ENCODE peak calls at places on chromosomes 13 and 19, in seven cellular contexts. One of them, this sample, is unnamed.

GRCh38 chr13:83563499-83563898 is 318.8 kb downstream of the SLITRK1 start:
- DNase-seq in activated T-cell treated with anti-CD3 and anti-CD28 coated beads for 1 hour: no peak
- DNase-seq in COLO829: no peak
- DNase-seq in lower lobe of right lung: no peak
- DNase-seq in T-helper 2 cell: no peak
- DNase-seq in stimulated activated CD8-positive, alpha-beta memory T cell treated with anti-CD3 and anti-CD28 coated beads, Interleukin-7, amount 100 ng/mL, for 48 hours: no peak
- DNase-seq in CD8-positive, alpha-beta memory T cell: no peak
- DNase-seq in this sample: peak

GRCh38 chr13:21061077-21061945 is at the start of gene LATS2:
- DNase-seq in activated T-cell treated with anti-CD3 and anti-CD28 coated beads for 1 hour: peak
- DNase-seq in T-helper 2 cell: no peak
- DNase-seq in lower lobe of right lung: peak
- DNase-seq in CD8-positive, alpha-beta memory T cell: peak
- DNase-seq in stimulated activated CD8-positive, alpha-beta memory T cell treated with anti-CD3 and anti-CD28 coated beads, Interleukin-7, amount 100 ng/mL, for 48 hours: peak
- DNase-seq in COLO829: peak
- DNase-seq in this sample: peak

GRCh38 chr13:87344176-87344575 is 327.0 kb upstream of the SLITRK5 start:
- DNase-seq in stimulated activated CD8-positive, alpha-beta memory T cell treated with anti-CD3 and anti-CD28 coated beads, Interleukin-7, amount 100 ng/mL, for 48 hours: no peak
- DNase-seq in lower lobe of right lung: no peak
- DNase-seq in activated T-cell treated with anti-CD3 and anti-CD28 coated beads for 1 hour: no peak
- DNase-seq in CD8-positive, alpha-beta memory T cell: no peak
- DNase-seq in T-helper 2 cell: no peak
- DNase-seq in COLO829: no peak
- DNase-seq in this sample: no peak

GRCh38 chr19:3389876-3390361 is 23.5 kb downstream of the NFIC start:
- DNase-seq in T-helper 2 cell: no peak
- DNase-seq in COLO829: no peak
- DNase-seq in CD8-positive, alpha-beta memory T cell: no peak
- DNase-seq in lower lobe of right lung: no peak
- DNase-seq in stimulated activated CD8-positive, alpha-beta memory T cell treated with anti-CD3 and anti-CD28 coated beads, Interleukin-7, amount 100 ng/mL, for 48 hours: no peak
- DNase-seq in activated T-cell treated with anti-CD3 and anti-CD28 coated beads for 1 hour: no peak
- DNase-seq in this sample: peak

GRCh38 chr19:35236638-35237400 is 8.3 kb upstream of the FAM187B start:
- DNase-seq in lower lobe of right lung: no peak
- DNase-seq in activated T-cell treated with anti-CD3 and anti-CD28 coated beads for 1 hour: no peak
- DNase-seq in CD8-positive, alpha-beta memory T cell: no peak
- DNase-seq in T-helper 2 cell: no peak
- DNase-seq in COLO829: no peak
- DNase-seq in stimulated activated CD8-positive, alpha-beta memory T cell treated with anti-CD3 and anti-CD28 coated beads, Interleukin-7, amount 100 ng/mL, for 48 hours: no peak
- DNase-seq in this sample: no peak

GRCh38 chr13:45446181-45446580 is 18.6 kb upstream of the COG3 start:
- DNase-seq in T-helper 2 cell: no peak
- DNase-seq in stimulated activated CD8-positive, alpha-beta memory T cell treated with anti-CD3 and anti-CD28 coated beads, Interleukin-7, amount 100 ng/mL, for 48 hours: no peak
- DNase-seq in CD8-positive, alpha-beta memory T cell: no peak
- DNase-seq in COLO829: no peak
- DNase-seq in lower lobe of right lung: no peak
- DNase-seq in activated T-cell treated with anti-CD3 and anti-CD28 coated beads for 1 hour: no peak
- DNase-seq in this sample: no peak

GRCh38 chr13:95023405-95023804 is 277.8 kb downstream of the ABCC4 start:
- DNase-seq in stimulated activated CD8-positive, alpha-beta memory T cell treated with anti-CD3 and anti-CD28 coated beads, Interleukin-7, amount 100 ng/mL, for 48 hours: no peak
- DNase-seq in activated T-cell treated with anti-CD3 and anti-CD28 coated beads for 1 hour: no peak
- DNase-seq in lower lobe of right lung: no peak
- DNase-seq in T-helper 2 cell: no peak
- DNase-seq in CD8-positive, alpha-beta memory T cell: no peak
- DNase-seq in COLO829: no peak
- DNase-seq in this sample: no peak

GRCh38 chr19:1561236-1561842 is 6.8 kb downstream of the MEX3D start:
- DNase-seq in T-helper 2 cell: no peak
- DNase-seq in lower lobe of right lung: no peak
- DNase-seq in stimulated activated CD8-positive, alpha-beta memory T cell treated with anti-CD3 and anti-CD28 coated beads, Interleukin-7, amount 100 ng/mL, for 48 hours: no peak
- DNase-seq in COLO829: no peak
- DNase-seq in CD8-positive, alpha-beta memory T cell: no peak
- DNase-seq in activated T-cell treated with anti-CD3 and anti-CD28 coated beads for 1 hour: no peak
- DNase-seq in this sample: no peak

GRCh38 chr13:21079761-21080730 is 18.7 kb upstream of the LATS2 start:
- DNase-seq in stimulated activated CD8-positive, alpha-beta memory T cell treated with anti-CD3 and anti-CD28 coated beads, Interleukin-7, amount 100 ng/mL, for 48 hours: no peak
- DNase-seq in T-helper 2 cell: no peak
- DNase-seq in CD8-positive, alpha-beta memory T cell: no peak
- DNase-seq in lower lobe of right lung: no peak
- DNase-seq in activated T-cell treated with anti-CD3 and anti-CD28 coated beads for 1 hour: no peak
- DNase-seq in COLO829: no peak
- DNase-seq in this sample: no peak

GRCh38 chr19:13997637-13997962 is 8.5 kb downstream of the RFX1 start:
- DNase-seq in CD8-positive, alpha-beta memory T cell: no peak
- DNase-seq in T-helper 2 cell: no peak
- DNase-seq in stimulated activated CD8-positive, alpha-beta memory T cell treated with anti-CD3 and anti-CD28 coated beads, Interleukin-7, amount 100 ng/mL, for 48 hours: no peak
- DNase-seq in COLO829: no peak
- DNase-seq in lower lobe of right lung: peak
- DNase-seq in activated T-cell treated with anti-CD3 and anti-CD28 coated beads for 1 hour: no peak
- DNase-seq in this sample: no peak

GRCh38 chr13:55553736-55554135 is 1587.0 kb upstream of the PRR20A start:
- DNase-seq in COLO829: no peak
- DNase-seq in T-helper 2 cell: no peak
- DNase-seq in lower lobe of right lung: no peak
- DNase-seq in CD8-positive, alpha-beta memory T cell: no peak
- DNase-seq in activated T-cell treated with anti-CD3 and anti-CD28 coated beads for 1 hour: no peak
- DNase-seq in stimulated activated CD8-positive, alpha-beta memory T cell treated with anti-CD3 and anti-CD28 coated beads, Interleukin-7, amount 100 ng/mL, for 48 hours: no peak
- DNase-seq in this sample: no peak

GRCh38 chr13:97058417-97058816 is 64.1 kb upstream of the OXGR1 start:
- DNase-seq in lower lobe of right lung: no peak
- DNase-seq in CD8-positive, alpha-beta memory T cell: no peak
- DNase-seq in activated T-cell treated with anti-CD3 and anti-CD28 coated beads for 1 hour: no peak
- DNase-seq in stimulated activated CD8-positive, alpha-beta memory T cell treated with anti-CD3 and anti-CD28 coated beads, Interleukin-7, amount 100 ng/mL, for 48 hours: no peak
- DNase-seq in T-helper 2 cell: no peak
- DNase-seq in COLO829: no peak
- DNase-seq in this sample: no peak

GRCh38 chr19:32165176-32165575 is 180.2 kb upstream of the ZNF507 start:
- DNase-seq in stimulated activated CD8-positive, alpha-beta memory T cell treated with anti-CD3 and anti-CD28 coated beads, Interleukin-7, amount 100 ng/mL, for 48 hours: no peak
- DNase-seq in CD8-positive, alpha-beta memory T cell: no peak
- DNase-seq in T-helper 2 cell: no peak
- DNase-seq in lower lobe of right lung: no peak
- DNase-seq in COLO829: no peak
- DNase-seq in activated T-cell treated with anti-CD3 and anti-CD28 coated beads for 1 hour: no peak
- DNase-seq in this sample: no peak

GRCh38 chr13:44899967-44900366 is 89.3 kb downstream of the NUFIP1 start:
- DNase-seq in CD8-positive, alpha-beta memory T cell: no peak
- DNase-seq in COLO829: no peak
- DNase-seq in activated T-cell treated with anti-CD3 and anti-CD28 coated beads for 1 hour: no peak
- DNase-seq in lower lobe of right lung: no peak
- DNase-seq in T-helper 2 cell: no peak
- DNase-seq in stimulated activated CD8-positive, alpha-beta memory T cell treated with anti-CD3 and anti-CD28 coated beads, Interleukin-7, amount 100 ng/mL, for 48 hours: no peak
- DNase-seq in this sample: no peak

GRCh38 chr13:19864018-19864338 is 529 bp upstream of the ZMYM5 start:
- DNase-seq in activated T-cell treated with anti-CD3 and anti-CD28 coated beads for 1 hour: peak
- DNase-seq in T-helper 2 cell: peak
- DNase-seq in COLO829: peak
- DNase-seq in CD8-positive, alpha-beta memory T cell: peak
- DNase-seq in stimulated activated CD8-positive, alpha-beta memory T cell treated with anti-CD3 and anti-CD28 coated beads, Interleukin-7, amount 100 ng/mL, for 48 hours: peak
- DNase-seq in lower lobe of right lung: peak
- DNase-seq in this sample: no peak

GRCh38 chr13:73715910-73716257 is 418.3 kb downstream of the KLF12 start:
- DNase-seq in CD8-positive, alpha-beta memory T cell: no peak
- DNase-seq in COLO829: no peak
- DNase-seq in T-helper 2 cell: no peak
- DNase-seq in stimulated activated CD8-positive, alpha-beta memory T cell treated with anti-CD3 and anti-CD28 coated beads, Interleukin-7, amount 100 ng/mL, for 48 hours: no peak
- DNase-seq in activated T-cell treated with anti-CD3 and anti-CD28 coated beads for 1 hour: no peak
- DNase-seq in lower lobe of right lung: no peak
- DNase-seq in this sample: no peak

This sample was measured in H9.